ENCODE peak calls at places on chromosome 9, in eight cellular contexts. B is endodermal cell, O is neural progenitor cell, G is psoas muscle, F is IMR-90, Q is right atrium auricular region, Y is heart left ventricle, S is esophagus muscularis mucosa. U is an unnamed sample. For H3K4me1 and H3K36me3, the result is how much of the 10 kb centered on the place peaks cover.

GRCh38 chr9:112028242-112029221 is 131.9 kb downstream of the UGCG start:
- DNase-seq in B (peak), O (no peak), G (no peak), F (no peak), Q (no peak), Y (no peak), S (no peak), U (no peak)

GRCh38 chr9:23702311-23702922 is 123.6 kb downstream of the ELAVL2 start:
- DNase-seq in B (no peak), O (no peak), G (no peak), F (no peak), Q (no peak), Y (no peak), S (no peak), U (no peak)

GRCh38 chr9:4828776-4829175 is 36.0 kb downstream of the RCL1 start:
- DNase-seq in B (no peak), O (no peak), G (no peak), F (peak), Q (no peak), Y (no peak), S (no peak), U (no peak)

GRCh38 chr9:117546894-117547293 is 132.0 kb upstream of the ASTN2 start:
- DNase-seq in B (peak), O (no peak), G (no peak), F (no peak), Q (no peak), Y (no peak), S (no peak), U (no peak)

GRCh38 chr9:112013261-112013660 is 116.6 kb downstream of the UGCG start:
- DNase-seq in B (peak), O (no peak), G (no peak), F (no peak), Q (no peak), Y (no peak), S (no peak), U (no peak)

GRCh38 chr9:126407125-126407870 is 80.7 kb downstream of the MVB12B start:
- DNase-seq in B (no peak), O (no peak), G (no peak), F (peak), Q (no peak), Y (no peak), S (no peak), U (no peak)

GRCh38 chr9:129524848-129525345 is 96.0 kb downstream of the C9orf50 start:
- DNase-seq in B (no peak), O (no peak), G (no peak), F (no peak), Q (no peak), Y (no peak), S (no peak), U (no peak)

GRCh38 chr9:38278457-38278856 is 114.0 kb upstream of the ALDH1B1 start:
- DNase-seq in B (no peak), O (no peak), G (no peak), F (no peak), Q (peak), Y (no peak), S (peak), U (no peak)

GRCh38 chr9:113536483-113537226 is 73.1 kb downstream of the RGS3 start:
- DNase-seq in B (peak), O (peak), G (peak), F (no peak), Q (peak), Y (peak), S (no peak), U (peak)

GRCh38 chr9:91089405-91090131 is 272.1 kb downstream of the AUH start:
- DNase-seq in B (peak), O (peak), G (no peak), F (peak), Q (no peak), Y (no peak), S (no peak), U (no peak)

GRCh38 chr9:19720374-19720773 is 68.5 kb downstream of the SLC24A2 start:
- DNase-seq in B (peak), O (peak), G (no peak), F (peak), Q (no peak), Y (no peak), S (no peak), U (no peak)

GRCh38 chr9:127895811-127896210 is 3.6 kb downstream of the ST6GALNAC6 start:
- DNase-seq in B (peak), O (no peak), G (no peak), F (no peak), Q (no peak), Y (no peak), S (no peak), U (no peak)

GRCh38 chr9:124293712-124294504 is 36.2 kb downstream of the NEK6 start:
- DNase-seq in B (no peak), O (no peak), G (no peak), F (no peak), Q (no peak), Y (no peak), S (no peak), U (no peak)
- H3K4me1 ChIP-seq in B (under half), O (under half), G (under half), F (half or more), Q (half or more), Y (half or more), S (half or more), U (under half)

GRCh38 chr9:93017621-93018020 is 40.9 kb upstream of the SUSD3 start:
- DNase-seq in B (no peak), O (no peak), G (peak), F (no peak), Q (no peak), Y (no peak), S (no peak), U (peak)
- H3K36me3 ChIP-seq in B (under half), O (under half), G (under half), F (under half), Q (under half), Y (under half), S (under half), U (under half)

GRCh38 chr9:134057311-134057665 is 10.5 kb downstream of the BRD3 start:
- DNase-seq in B (peak), O (no peak), G (peak), F (no peak), Q (no peak), Y (no peak), S (no peak), U (peak)

GRCh38 chr9:134055981-134056461 is 11.8 kb downstream of the BRD3 start:
- DNase-seq in B (peak), O (no peak), G (peak), F (peak), Q (peak), Y (peak), S (no peak), U (peak)

GRCh38 chr9:134054891-134055811 is 12.7 kb downstream of the BRD3 start:
- DNase-seq in B (peak), O (no peak), G (peak), F (no peak), Q (no peak), Y (no peak), S (no peak), U (peak)

GRCh38 chr9:134057751-134058701 is 9.8 kb downstream of the BRD3 start:
- DNase-seq in B (peak), O (peak), G (peak), F (no peak), Q (no peak), Y (no peak), S (no peak), U (peak)

DNA sequence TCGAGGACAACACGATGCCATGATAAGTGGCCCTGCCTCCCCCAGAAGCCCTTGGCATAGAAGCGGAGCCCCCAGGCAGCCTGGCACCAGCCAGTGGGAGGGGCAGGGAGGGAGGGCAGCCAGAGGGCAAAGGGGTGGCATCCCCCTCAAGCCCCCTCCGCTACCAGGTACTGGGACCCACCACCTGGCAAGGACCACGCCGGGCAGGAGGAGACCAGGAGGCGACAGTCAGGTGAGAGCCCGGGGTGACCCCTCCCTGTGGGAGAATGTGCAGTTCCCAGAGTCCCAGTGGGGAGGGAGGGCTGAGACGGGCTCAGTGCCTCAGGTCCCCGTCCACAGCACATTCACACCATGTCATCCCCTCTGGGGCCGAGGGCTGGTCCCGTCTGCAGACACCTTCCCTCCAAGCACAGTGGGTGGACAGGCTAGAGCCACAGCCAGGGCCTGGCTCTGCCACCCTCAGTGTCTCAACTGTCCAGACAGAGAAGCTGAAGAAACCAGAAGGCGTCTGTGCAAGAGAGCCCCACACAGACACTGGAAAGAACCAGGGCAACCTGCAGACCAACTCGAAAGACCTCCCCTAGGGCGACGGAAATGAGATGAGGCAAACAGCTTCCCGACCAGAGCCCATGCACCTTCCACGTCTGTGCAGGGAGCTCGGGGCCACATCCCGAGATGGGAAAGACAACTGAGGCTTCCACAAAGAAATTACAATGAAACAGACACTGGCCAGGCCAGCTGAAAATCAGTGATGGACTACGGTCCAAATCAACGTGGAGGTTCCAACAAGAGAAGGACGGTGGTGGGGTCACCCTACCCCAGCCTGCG is 11.1 kb downstream of the BRD3 start:
- DNase-seq in B (peak), O (peak), G (peak), F (no peak), Q (no peak), Y (no peak), S (no peak), U (peak)
- H3K4me1 ChIP-seq in B (under half), O (under half), G (half or more), F (under half), Q (half or more), Y (under half), S (half or more), U (under half)

GRCh38 chr9:132931178-132931735 is 13.2 kb downstream of the TSC1 start:
- DNase-seq in B (no peak), O (no peak), G (no peak), F (peak), Q (no peak), Y (no peak), S (no peak), U (no peak)
- H3K36me3 ChIP-seq in B (half or more), O (under half), G (half or more), F (under half), Q (under half), Y (under half), S (under half), U (under half)

GRCh38 chr9:136046555-136046921 is 48.6 kb downstream of the NACC2 start:
- DNase-seq in B (no peak), O (no peak), G (no peak), F (no peak), Q (peak), Y (no peak), S (no peak), U (no peak)
- H3K4me1 ChIP-seq in B (under half), O (under half), G (under half), F (under half), Q (under half), Y (under half), S (under half), U (under half)

DNA sequence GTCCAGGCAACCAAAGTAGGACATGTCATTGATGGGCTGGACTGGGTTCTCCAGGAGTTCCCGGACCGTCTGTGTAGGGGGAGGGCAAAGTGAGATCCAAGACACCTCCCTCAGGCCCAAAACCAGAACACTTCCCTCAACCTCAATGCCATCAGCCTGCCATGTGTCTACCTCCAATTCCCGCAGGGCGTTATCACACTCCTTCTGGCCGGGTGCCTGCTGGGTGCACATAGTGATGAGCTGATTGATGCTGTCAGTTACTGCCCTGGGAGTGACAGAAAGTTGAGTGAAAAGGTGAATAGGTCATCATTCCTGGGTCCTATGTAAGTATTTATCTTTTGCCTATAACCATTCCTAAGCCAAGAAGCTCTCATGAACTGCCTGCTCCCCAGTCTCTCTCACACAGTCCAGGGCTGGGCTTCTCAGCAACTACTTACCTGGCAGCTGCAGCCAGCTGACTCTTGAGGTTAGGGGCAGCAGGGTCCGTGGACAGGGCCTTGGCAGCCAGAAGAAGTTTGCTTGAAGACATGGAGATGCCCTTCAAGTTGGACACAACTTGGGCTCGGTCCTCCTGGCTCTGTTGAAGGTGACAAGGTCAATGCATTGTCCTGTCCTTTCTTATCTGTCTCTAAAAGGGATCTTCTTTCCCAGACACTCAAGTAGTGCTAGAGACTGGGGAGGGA is 21.0 kb downstream of the TLN1 start:
- DNase-seq in B (no peak), O (no peak), G (no peak), F (no peak), Q (no peak), Y (no peak), S (no peak), U (no peak)
- H3K36me3 ChIP-seq in B (half or more), O (under half), G (half or more), F (half or more), Q (half or more), Y (half or more), S (half or more), U (half or more)

DNA sequence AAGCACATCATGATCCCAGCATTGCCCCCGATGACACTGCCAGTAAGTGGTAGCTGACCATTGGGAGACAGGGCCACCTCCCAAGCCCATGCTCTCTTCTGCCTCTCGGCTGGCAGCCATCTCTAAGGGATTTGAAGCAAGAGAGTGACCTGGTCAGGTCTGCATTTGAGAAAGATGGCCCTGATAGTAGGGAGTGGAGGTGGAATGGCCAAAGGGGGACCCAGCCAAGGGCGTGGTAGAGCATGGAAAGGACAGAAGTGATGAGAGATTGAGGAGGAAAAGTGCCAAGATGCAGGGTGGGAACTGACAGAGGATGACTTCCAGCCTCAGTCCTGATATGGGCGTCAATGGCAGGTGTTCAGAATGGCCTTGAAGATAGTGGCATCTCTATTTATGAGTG is 9.0 kb downstream of the ABL1 start:
- DNase-seq in B (peak), O (no peak), G (peak), F (no peak), Q (peak), Y (no peak), S (peak), U (no peak)
- H3K4me1 ChIP-seq in B (under half), O (under half), G (half or more), F (under half), Q (half or more), Y (under half), S (half or more), U (under half)

GRCh38 chr9:27573699-27574265 is 501 bp upstream of the C9orf72 start:
- DNase-seq in B (peak), O (peak), G (peak), F (peak), Q (peak), Y (peak), S (peak), U (peak)

GRCh38 chr9:27569406-27569805 is 3.9 kb downstream of the C9orf72 start:
- DNase-seq in B (no peak), O (no peak), G (no peak), F (no peak), Q (no peak), Y (no peak), S (no peak), U (no peak)

GRCh38 chr9:27572036-27572435 is 1.2 kb downstream of the C9orf72 start:
- DNase-seq in B (no peak), O (no peak), G (no peak), F (no peak), Q (no peak), Y (no peak), S (no peak), U (no peak)

GRCh38 chr9:27572566-27572917 is 739 bp downstream of the C9orf72 start:
- DNase-seq in B (peak), O (peak), G (no peak), F (no peak), Q (peak), Y (no peak), S (peak), U (peak)

DNA sequence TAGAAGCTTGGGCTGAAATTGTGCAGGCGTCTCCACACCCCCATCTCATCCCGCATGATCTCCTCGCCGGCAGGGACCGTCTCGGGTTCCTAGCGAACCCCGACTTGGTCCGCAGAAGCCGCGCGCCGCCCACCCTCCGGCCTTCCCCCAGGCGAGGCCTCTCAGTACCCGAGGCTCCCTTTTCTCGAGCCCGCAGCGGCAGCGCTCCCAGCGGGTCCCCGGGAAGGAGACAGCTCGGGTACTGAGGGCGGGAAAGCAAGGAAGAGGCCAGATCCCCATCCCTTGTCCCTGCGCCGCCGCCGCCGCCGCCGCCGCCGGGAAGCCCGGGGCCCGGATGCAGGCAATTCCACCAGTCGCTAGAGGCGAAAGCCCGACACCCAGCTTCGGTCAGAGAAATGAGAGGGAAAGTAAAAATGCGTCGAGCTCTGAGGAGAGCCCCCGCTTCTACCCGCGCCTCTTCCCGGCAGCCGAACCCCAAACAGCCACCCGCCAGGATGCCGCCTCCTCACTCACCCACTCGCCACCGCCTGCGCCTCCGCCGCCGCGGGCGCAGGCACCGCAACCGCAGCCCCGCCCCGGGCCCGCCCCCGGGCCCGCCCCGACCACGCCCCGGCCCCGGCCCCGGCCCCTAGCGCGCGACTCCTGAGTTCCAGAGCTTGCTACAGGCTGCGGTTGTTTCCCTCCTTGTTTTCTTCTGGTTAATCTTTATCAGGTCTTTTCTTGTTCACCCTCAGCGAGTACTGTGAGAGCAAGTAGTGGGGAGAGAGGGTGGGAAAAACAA is at the start of gene C9orf72:
- DNase-seq in B (peak), O (peak), G (peak), F (peak), Q (peak), Y (peak), S (peak), U (peak)
- H3K36me3 ChIP-seq in B (under half), O (under half), G (under half), F (under half), Q (under half), Y (under half), S (under half), U (under half)

DNA sequence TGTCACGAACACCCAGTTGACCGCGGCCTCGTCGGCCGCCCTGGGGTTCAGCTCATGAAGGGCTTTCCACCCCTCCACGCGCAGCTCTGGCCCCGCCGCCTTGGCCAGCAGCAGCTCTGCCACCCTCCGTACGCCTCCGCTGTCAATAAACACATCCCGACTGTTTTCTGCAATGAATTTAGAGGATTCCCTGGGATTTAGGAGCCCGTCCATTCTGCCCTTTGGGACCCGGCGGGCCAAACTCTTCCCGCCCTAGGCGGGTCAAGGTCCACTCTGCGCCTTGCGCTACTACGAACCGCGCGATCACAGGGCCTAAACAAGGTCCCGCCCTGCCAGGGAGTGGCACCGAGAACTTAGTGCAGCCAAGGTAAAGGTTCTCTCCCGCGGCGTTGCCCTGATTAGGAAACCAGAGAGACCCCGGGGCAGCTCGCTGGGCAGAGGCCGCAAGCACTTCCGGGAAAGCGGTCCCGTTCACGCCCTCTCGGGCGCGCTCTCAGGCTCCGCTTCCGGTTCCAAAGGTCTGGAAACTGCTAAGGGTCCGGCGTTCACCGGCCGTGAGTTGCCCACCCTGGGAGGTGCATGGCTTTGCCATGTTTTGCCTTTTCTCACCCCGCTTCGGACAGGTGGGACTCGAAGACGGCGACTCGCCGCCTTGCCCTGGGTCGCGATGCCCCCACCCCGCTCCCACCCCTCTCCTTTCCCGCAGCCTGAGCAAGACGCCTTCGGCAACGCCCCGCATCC is 23.6 kb downstream of the HNRNPK start:
- DNase-seq in B (peak), O (no peak), G (peak), F (no peak), Q (peak), Y (peak), S (peak), U (no peak)
- H3K4me1 ChIP-seq in B (under half), O (under half), G (under half), F (under half), Q (under half), Y (under half), S (under half), U (under half)